ENCODE peak calls at places on chromosomes 2 and 18, in seven cellular contexts. One of them, this sample, is unnamed. For H3K4me1, the result is how much of the 10 kb centered on the place peaks cover.

GRCh38 chr18:46152436-46152807 is 48.2 kb downstream of the HAUS1 start:
- DNase-seq in psoas muscle: peak
- DNase-seq in heart left ventricle: no peak
- DNase-seq in uterus: no peak
- DNase-seq in A549: peak
- DNase-seq in esophagus squamous epithelium: no peak
- DNase-seq in fibroblast of lung: peak
- DNase-seq in this sample: no peak

GRCh38 chr2:169868951-169869350 is 41.7 kb downstream of the UBR3 start:
- DNase-seq in psoas muscle: no peak
- DNase-seq in heart left ventricle: no peak
- DNase-seq in uterus: no peak
- DNase-seq in A549: no peak
- DNase-seq in esophagus squamous epithelium: no peak
- DNase-seq in fibroblast of lung: no peak
- DNase-seq in this sample: no peak

GRCh38 chr2:9215680-9216079 is 9.1 kb downstream of the ASAP2 start:
- DNase-seq in psoas muscle: no peak
- DNase-seq in heart left ventricle: no peak
- DNase-seq in uterus: no peak
- DNase-seq in A549: no peak
- DNase-seq in esophagus squamous epithelium: no peak
- DNase-seq in fibroblast of lung: no peak
- DNase-seq in this sample: peak

GRCh38 chr2:238771193-238771592 is 76.7 kb upstream of the TWIST2 start:
- DNase-seq in psoas muscle: no peak
- DNase-seq in heart left ventricle: no peak
- DNase-seq in uterus: no peak
- DNase-seq in A549: peak
- DNase-seq in esophagus squamous epithelium: no peak
- DNase-seq in fibroblast of lung: peak
- DNase-seq in this sample: no peak

GRCh38 chr2:11839916-11840315 is 93.5 kb downstream of the LPIN1 start:
- DNase-seq in psoas muscle: no peak
- DNase-seq in heart left ventricle: no peak
- DNase-seq in uterus: no peak
- DNase-seq in A549: no peak
- DNase-seq in esophagus squamous epithelium: no peak
- DNase-seq in fibroblast of lung: peak
- DNase-seq in this sample: no peak

GRCh38 chr2:227774011-227774624 is 28.4 kb downstream of the SCYGR8 start:
- DNase-seq in psoas muscle: no peak
- DNase-seq in heart left ventricle: no peak
- DNase-seq in uterus: no peak
- DNase-seq in A549: peak
- DNase-seq in esophagus squamous epithelium: no peak
- DNase-seq in fibroblast of lung: no peak
- DNase-seq in this sample: no peak

GRCh38 chr2:28649481-28650260 is 102.0 kb upstream of the PPP1CB start:
- DNase-seq in psoas muscle: no peak
- DNase-seq in heart left ventricle: no peak
- DNase-seq in uterus: no peak
- DNase-seq in A549: no peak
- DNase-seq in esophagus squamous epithelium: no peak
- DNase-seq in fibroblast of lung: no peak
- DNase-seq in this sample: no peak

GRCh38 chr18:3748081-3748480 is 298.1 kb downstream of the TGIF1 start:
- DNase-seq in psoas muscle: no peak
- DNase-seq in heart left ventricle: no peak
- DNase-seq in uterus: no peak
- DNase-seq in A549: no peak
- DNase-seq in esophagus squamous epithelium: no peak
- DNase-seq in fibroblast of lung: peak
- DNase-seq in this sample: no peak

GRCh38 chr2:47272031-47272864 is 117.1 kb upstream of the STPG4 start:
- DNase-seq in psoas muscle: peak
- DNase-seq in heart left ventricle: peak
- DNase-seq in uterus: peak
- DNase-seq in A549: peak
- DNase-seq in esophagus squamous epithelium: no peak
- DNase-seq in fibroblast of lung: peak
- DNase-seq in this sample: peak

GRCh38 chr18:56034954-56035353 is 447.0 kb upstream of the TCF4 start:
- DNase-seq in psoas muscle: no peak
- DNase-seq in heart left ventricle: no peak
- DNase-seq in uterus: no peak
- DNase-seq in A549: no peak
- DNase-seq in esophagus squamous epithelium: no peak
- DNase-seq in fibroblast of lung: no peak
- DNase-seq in this sample: no peak

GRCh38 chr18:76530846-76531245 is 35.8 kb upstream of the ZNF516 start:
- DNase-seq in psoas muscle: no peak
- DNase-seq in heart left ventricle: no peak
- DNase-seq in uterus: no peak
- DNase-seq in A549: no peak
- DNase-seq in esophagus squamous epithelium: no peak
- DNase-seq in fibroblast of lung: no peak
- DNase-seq in this sample: no peak

GRCh38 chr18:76530391-76530790 is 35.3 kb upstream of the ZNF516 start:
- DNase-seq in psoas muscle: no peak
- DNase-seq in heart left ventricle: no peak
- DNase-seq in uterus: no peak
- DNase-seq in A549: no peak
- DNase-seq in esophagus squamous epithelium: no peak
- DNase-seq in fibroblast of lung: no peak
- DNase-seq in this sample: no peak

GRCh38 chr18:76532875-76533274 is 37.8 kb upstream of the ZNF516 start:
- DNase-seq in psoas muscle: no peak
- DNase-seq in heart left ventricle: no peak
- DNase-seq in uterus: no peak
- DNase-seq in A549: no peak
- DNase-seq in esophagus squamous epithelium: no peak
- DNase-seq in fibroblast of lung: no peak
- DNase-seq in this sample: no peak

GRCh38 chr18:76528477-76529432 is 33.7 kb upstream of the ZNF516 start:
- DNase-seq in psoas muscle: peak
- DNase-seq in heart left ventricle: peak
- DNase-seq in uterus: peak
- DNase-seq in A549: no peak
- DNase-seq in esophagus squamous epithelium: no peak
- DNase-seq in fibroblast of lung: peak
- DNase-seq in this sample: no peak

GRCh38 chr18:76529433-76529811 is 34.4 kb upstream of the ZNF516 start:
- DNase-seq in psoas muscle: no peak
- DNase-seq in heart left ventricle: no peak
- DNase-seq in uterus: no peak
- DNase-seq in A549: no peak
- DNase-seq in esophagus squamous epithelium: no peak
- DNase-seq in fibroblast of lung: no peak
- DNase-seq in this sample: no peak
- H3K4me3 ChIP-seq in psoas muscle: peak
- H3K4me3 ChIP-seq in heart left ventricle: peak
- H3K4me3 ChIP-seq in uterus: peak
- H3K4me3 ChIP-seq in A549: no peak
- H3K4me3 ChIP-seq in esophagus squamous epithelium: peak
- H3K4me3 ChIP-seq in fibroblast of lung: peak
- H3K4me3 ChIP-seq in this sample: peak

DNA sequence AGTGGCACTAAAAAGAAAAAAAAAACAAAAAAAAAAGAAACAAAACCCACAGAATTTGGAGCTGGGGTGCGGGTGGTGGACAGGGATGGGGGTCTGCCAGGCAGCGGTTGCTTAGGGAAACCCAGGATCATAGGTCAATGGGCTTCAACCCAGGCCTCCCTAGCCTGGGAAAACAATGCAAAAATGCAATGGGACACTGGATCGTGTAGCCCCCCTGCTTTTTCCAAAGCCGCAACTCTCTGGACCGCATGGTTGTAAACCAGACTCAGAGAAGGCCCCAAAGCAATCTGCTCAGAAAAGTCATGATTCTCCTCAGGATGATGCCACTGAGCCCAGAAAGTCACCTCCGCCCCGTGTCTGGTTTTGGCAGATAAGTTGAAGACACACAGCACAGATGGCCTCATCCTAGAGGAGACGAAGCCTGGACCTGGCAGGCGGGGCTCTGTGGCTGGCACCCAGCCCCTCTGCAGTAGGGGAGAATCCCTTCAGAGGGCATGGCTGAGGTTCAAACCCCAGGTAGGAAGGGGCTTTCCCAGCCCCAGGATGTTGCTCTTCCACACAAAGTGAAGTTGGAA is 5.1 kb downstream of the DLX2 start:
- DNase-seq in psoas muscle: no peak
- DNase-seq in heart left ventricle: no peak
- DNase-seq in uterus: no peak
- DNase-seq in A549: no peak
- DNase-seq in esophagus squamous epithelium: no peak
- DNase-seq in fibroblast of lung: no peak
- DNase-seq in this sample: no peak
- H3K4me1 ChIP-seq in psoas muscle: half or more
- H3K4me1 ChIP-seq in heart left ventricle: half or more
- H3K4me1 ChIP-seq in uterus: under half
- H3K4me1 ChIP-seq in A549: under half
- H3K4me1 ChIP-seq in esophagus squamous epithelium: half or more
- H3K4me1 ChIP-seq in fibroblast of lung: under half
- H3K4me1 ChIP-seq in this sample: under half

GRCh38 chr2:200861617-200862016 is 2.8 kb downstream of the CLK1 start:
- DNase-seq in psoas muscle: no peak
- DNase-seq in heart left ventricle: no peak
- DNase-seq in uterus: no peak
- DNase-seq in A549: no peak
- DNase-seq in esophagus squamous epithelium: no peak
- DNase-seq in fibroblast of lung: no peak
- DNase-seq in this sample: no peak

GRCh38 chr2:200856806-200857205 is 7.7 kb downstream of the CLK1 start:
- DNase-seq in psoas muscle: no peak
- DNase-seq in heart left ventricle: no peak
- DNase-seq in uterus: no peak
- DNase-seq in A549: no peak
- DNase-seq in esophagus squamous epithelium: no peak
- DNase-seq in fibroblast of lung: no peak
- DNase-seq in this sample: no peak

GRCh38 chr2:200863655-200864205 is 728 bp downstream of the CLK1 start:
- DNase-seq in psoas muscle: no peak
- DNase-seq in heart left ventricle: no peak
- DNase-seq in uterus: no peak
- DNase-seq in A549: peak
- DNase-seq in esophagus squamous epithelium: no peak
- DNase-seq in fibroblast of lung: peak
- DNase-seq in this sample: no peak

GRCh38 chr2:200862532-200863000 is 1.9 kb downstream of the CLK1 start:
- DNase-seq in psoas muscle: no peak
- DNase-seq in heart left ventricle: no peak
- DNase-seq in uterus: no peak
- DNase-seq in A549: peak
- DNase-seq in esophagus squamous epithelium: no peak
- DNase-seq in fibroblast of lung: peak
- DNase-seq in this sample: no peak

GRCh38 chr2:200860092-200860795 is 4.2 kb downstream of the CLK1 start:
- DNase-seq in psoas muscle: no peak
- DNase-seq in heart left ventricle: no peak
- DNase-seq in uterus: peak
- DNase-seq in A549: no peak
- DNase-seq in esophagus squamous epithelium: no peak
- DNase-seq in fibroblast of lung: peak
- DNase-seq in this sample: no peak
- H3K4me3 ChIP-seq in psoas muscle: peak
- H3K4me3 ChIP-seq in heart left ventricle: peak
- H3K4me3 ChIP-seq in uterus: peak
- H3K4me3 ChIP-seq in A549: no peak
- H3K4me3 ChIP-seq in esophagus squamous epithelium: peak
- H3K4me3 ChIP-seq in fibroblast of lung: peak
- H3K4me3 ChIP-seq in this sample: peak

GRCh38 chr2:241324775-241325174 is 9.1 kb downstream of the SEPTIN2 start:
- DNase-seq in psoas muscle: no peak
- DNase-seq in heart left ventricle: no peak
- DNase-seq in uterus: no peak
- DNase-seq in A549: no peak
- DNase-seq in esophagus squamous epithelium: no peak
- DNase-seq in fibroblast of lung: no peak
- DNase-seq in this sample: no peak
- H3K4me1 ChIP-seq in psoas muscle: under half
- H3K4me1 ChIP-seq in heart left ventricle: under half
- H3K4me1 ChIP-seq in uterus: under half
- H3K4me1 ChIP-seq in A549: under half
- H3K4me1 ChIP-seq in esophagus squamous epithelium: under half
- H3K4me1 ChIP-seq in fibroblast of lung: under half
- H3K4me1 ChIP-seq in this sample: under half

DNA sequence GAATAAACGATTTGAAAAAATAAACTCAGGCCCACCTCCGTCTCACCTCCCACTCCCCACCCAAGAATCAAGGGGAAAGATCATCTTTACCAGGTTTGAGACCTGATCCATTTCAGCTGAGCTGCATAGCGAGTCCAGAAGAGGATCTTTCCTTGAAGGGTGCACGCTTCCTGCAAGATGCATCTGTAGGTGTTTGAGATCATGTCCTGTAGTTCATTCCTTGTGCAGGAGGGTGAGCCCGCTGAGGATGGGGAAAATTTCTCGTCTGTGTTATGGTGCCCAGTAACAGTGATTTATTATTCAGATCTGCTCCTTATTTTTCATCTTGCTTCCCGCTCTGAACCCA is 642 bp downstream of the TMEM169 start:
- DNase-seq in psoas muscle: no peak
- DNase-seq in heart left ventricle: no peak
- DNase-seq in uterus: no peak
- DNase-seq in A549: no peak
- DNase-seq in esophagus squamous epithelium: no peak
- DNase-seq in fibroblast of lung: no peak
- DNase-seq in this sample: no peak
- H3K4me3 ChIP-seq in psoas muscle: peak
- H3K4me3 ChIP-seq in heart left ventricle: peak
- H3K4me3 ChIP-seq in uterus: peak
- H3K4me3 ChIP-seq in A549: peak
- H3K4me3 ChIP-seq in esophagus squamous epithelium: peak
- H3K4me3 ChIP-seq in fibroblast of lung: peak
- H3K4me3 ChIP-seq in this sample: peak

DNA sequence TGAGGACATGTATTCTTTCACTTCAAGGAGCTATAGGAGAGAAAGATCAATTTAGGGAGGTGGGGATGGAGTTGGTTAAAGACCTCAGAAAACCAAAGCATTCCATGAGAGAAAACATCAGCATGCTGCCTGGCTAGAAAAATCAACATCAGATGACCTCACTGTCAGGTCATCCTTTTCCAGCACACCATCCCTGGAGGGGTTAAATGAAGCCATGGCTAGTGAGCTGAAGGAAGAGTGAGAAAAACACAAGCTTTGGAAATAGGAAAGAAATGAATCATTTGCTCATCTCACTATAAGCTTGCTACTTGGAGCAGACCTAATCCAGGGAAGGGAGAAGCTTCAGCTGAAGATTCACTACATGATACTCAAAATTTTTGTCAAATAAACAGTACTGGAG is 109.5 kb upstream of the ITGB6 start:
- DNase-seq in psoas muscle: no peak
- DNase-seq in heart left ventricle: no peak
- DNase-seq in uterus: no peak
- DNase-seq in A549: no peak
- DNase-seq in esophagus squamous epithelium: no peak
- DNase-seq in fibroblast of lung: peak
- DNase-seq in this sample: no peak
- H3K4me1 ChIP-seq in psoas muscle: under half
- H3K4me1 ChIP-seq in heart left ventricle: half or more
- H3K4me1 ChIP-seq in uterus: under half
- H3K4me1 ChIP-seq in A549: under half
- H3K4me1 ChIP-seq in esophagus squamous epithelium: under half
- H3K4me1 ChIP-seq in fibroblast of lung: under half
- H3K4me1 ChIP-seq in this sample: under half

This sample was measured in right atrium auricular region.